ENCODE peak calls at places on chromosome 20, in eight cellular contexts. V is mesothelial cell of epicardium; X is stimulated activated CD4-positive, alpha-beta T cell treated with anti-CD3 and anti-CD28 coated beads, Interleukin-1b, Interleukin-23, amount 100 ng/mL, for 4 hours; P is left cardiac atrium; B is stimulated activated CD8-positive, alpha-beta memory T cell treated with anti-CD3 and anti-CD28 coated beads, Interleukin-2, amount 100 ng/mL, for 1 hour; A is mesendoderm; Z is mucosa of gallbladder; Y is activated CD8-positive, alpha-beta T cell treated with anti-CD3 and anti-CD28 coated beads for 36 hours. R is an unnamed sample.
A peak's percentile ranks its signal among the peaks of the same experiment; 100 is the strongest.

GRCh38 chr20:61650912-61651733 is 399.1 kb downstream of the CDH4 start:
- DNase-seq in V (no peak), X (no peak), P (no peak), B (no peak), A (no peak), Z (no peak), Y (no peak), R (no peak)

GRCh38 chr20:4099905-4100675 is 84.7 kb upstream of the RNF24 start:
- DNase-seq in V (no peak), X (no peak), P (no peak), B (no peak), A (no peak), Z (no peak), Y (no peak), R (no peak)

GRCh38 chr20:62740286-62741141 is 31.9 kb downstream of the NTSR1 start:
- DNase-seq in V (no peak), X (peak; percentile 67), P (peak; percentile 37), B (peak; percentile 48), A (no peak), Z (peak; percentile 30), Y (peak; percentile 88), R (peak; percentile 68)

GRCh38 chr20:51346686-51347485 is 195.6 kb downstream of the NFATC2 start:
- DNase-seq in V (no peak), X (no peak), P (no peak), B (no peak), A (no peak), Z (no peak), Y (no peak), R (no peak)

GRCh38 chr20:2673453-2673852 is 9.4 kb upstream of the IDH3B start:
- DNase-seq in V (no peak), X (no peak), P (no peak), B (no peak), A (no peak), Z (no peak), Y (no peak), R (no peak)

GRCh38 chr20:12207875-12208274 is 290.2 kb downstream of the BTBD3 start:
- DNase-seq in V (no peak), X (no peak), P (no peak), B (no peak), A (peak; percentile 79), Z (no peak), Y (peak; percentile 3), R (no peak)

GRCh38 chr20:6588296-6588695 is 179.2 kb upstream of the BMP2 start:
- DNase-seq in V (peak; percentile 25), X (no peak), P (peak; percentile 45), B (no peak), A (no peak), Z (no peak), Y (no peak), R (no peak)

GRCh38 chr20:51313275-51313898 is 229.1 kb downstream of the NFATC2 start:
- DNase-seq in V (no peak), X (no peak), P (no peak), B (no peak), A (no peak), Z (peak; percentile 51), Y (no peak), R (no peak)

GRCh38 chr20:51128198-51128597 is 105.3 kb upstream of the KCNG1 start:
- DNase-seq in V (no peak), X (no peak), P (no peak), B (no peak), A (no peak), Z (no peak), Y (peak; percentile 65), R (no peak)

GRCh38 chr20:63094767-63095499 is 88.2 kb upstream of the BHLHE23 start:
- DNase-seq in V (peak; percentile 3), X (no peak), P (peak; percentile 8), B (no peak), A (no peak), Z (no peak), Y (no peak), R (peak; percentile 29)

GRCh38 chr20:63265891-63266515 is 6.6 kb upstream of the ARFGAP1 start:
- DNase-seq in V (no peak), X (no peak), P (no peak), B (no peak), A (no peak), Z (no peak), Y (no peak), R (no peak)

GRCh38 chr20:63328716-63329275 is 32.4 kb downstream of the CHRNA4 start:
- DNase-seq in V (no peak), X (no peak), P (no peak), B (no peak), A (no peak), Z (no peak), Y (no peak), R (no peak)

R was measured in aorta.